ENCODE peak calls at places on chromosomes 3 and 15, in four cellular contexts. X is vagina; M is GM10248; J is activated naive CD4-positive, alpha-beta T cell. K is an unnamed sample.

GRCh38 chr3:184578822-184579221 is 17.2 kb downstream of the EPHB3 start:
- DNase-seq in X (no peak), M (no peak), J (no peak), K (no peak)

GRCh38 chr3:115227461-115227860 is 80.4 kb upstream of the ZBTB20 start:
- DNase-seq in X (no peak), M (no peak), J (no peak), K (no peak)

GRCh38 chr3:8442993-8443670 is 58.5 kb upstream of the LMCD1 start:
- DNase-seq in X (no peak), M (no peak), J (no peak), K (peak)

GRCh38 chr3:126118591-126118990 is 34.7 kb upstream of the SLC41A3 start:
- DNase-seq in X (no peak), M (no peak), J (no peak), K (no peak)

GRCh38 chr3:86990171-86990733 is 697 bp downstream of the VGLL3 start:
- DNase-seq in X (no peak), M (peak), J (no peak), K (peak)

GRCh38 chr3:187722206-187722612 is 19.9 kb upstream of the RTP2 start:
- DNase-seq in X (no peak), M (no peak), J (no peak), K (no peak)

GRCh38 chr3:18295171-18295920 is 129.8 kb downstream of the SATB1 start:
- DNase-seq in X (no peak), M (peak), J (no peak), K (peak)

GRCh38 chr3:189167027-189167766 is 4.6 kb upstream of the TPRG1 start:
- DNase-seq in X (no peak), M (no peak), J (no peak), K (no peak)

GRCh38 chr3:144112036-144112435 is 140.4 kb downstream of the DIPK2A start:
- DNase-seq in X (no peak), M (no peak), J (no peak), K (peak)

GRCh38 chr15:67267951-67268941 is 13.7 kb downstream of the IQCH start:
- DNase-seq in X (no peak), M (no peak), J (no peak), K (no peak)

GRCh38 chr3:123349201-123349535 is 99.7 kb downstream of the ADCY5 start:
- DNase-seq in X (no peak), M (no peak), J (no peak), K (no peak)

GRCh38 chr3:43695443-43695842 is 4.7 kb downstream of the ABHD5 start:
- DNase-seq in X (no peak), M (no peak), J (no peak), K (no peak)

GRCh38 chr15:43370310-43370974 is 401 bp downstream of the ZSCAN29 start:
- DNase-seq in X (no peak), M (no peak), J (no peak), K (peak)

GRCh38 chr15:82792068-82792467 is 13.8 kb downstream of the FSD2 start:
- DNase-seq in X (no peak), M (no peak), J (no peak), K (no peak)

GRCh38 chr3:2921903-2922302 is 188.3 kb downstream of the IL5RA start:
- DNase-seq in X (no peak), M (peak), J (no peak), K (peak)

GRCh38 chr3:189909573-189909972 is 211.1 kb downstream of the P3H2 start:
- DNase-seq in X (no peak), M (no peak), J (no peak), K (no peak)

GRCh38 chr3:115169808-115170207 is 22.7 kb upstream of the ZBTB20 start:
- DNase-seq in X (no peak), M (no peak), J (no peak), K (no peak)

GRCh38 chr3:12350151-12350813 is 61.4 kb downstream of the PPARG start:
- DNase-seq in X (no peak), M (no peak), J (no peak), K (peak)

GRCh38 chr15:86021281-86022264 is 58.1 kb upstream of the AGBL1 start:
- DNase-seq in X (no peak), M (no peak), J (no peak), K (peak)

GRCh38 chr3:46682156-46682555 is 11.3 kb downstream of the ALS2CL start:
- DNase-seq in X (no peak), M (no peak), J (no peak), K (no peak)

GRCh38 chr3:111538687-111539086 is 3.3 kb upstream of the CD96 start:
- DNase-seq in X (no peak), M (no peak), J (no peak), K (peak)